ENCODE peak calls at places on chromosomes 11 and 22, in six cellular contexts. I is mesothelial cell of epicardium, X is bronchial epithelial cell, O is WTC11, Q is colonic mucosa, G is Calu3. J is an unnamed sample.

GRCh38 chr22:24474221-24474620 is 20.9 kb upstream of the UPB1 start:
- DNase-seq in Q (no peak), G (peak), I (no peak), O (no peak), X (peak), J (no peak)

GRCh38 chr11:10407055-10407454 is 48.0 kb upstream of the AMPD3 start:
- DNase-seq in G (no peak), X (peak), O (no peak), Q (no peak), I (no peak), J (no peak)

GRCh38 chr22:39185601-39186012 is 33.1 kb upstream of the CBX7 start:
- DNase-seq in I (no peak), X (no peak), G (no peak), Q (no peak), O (no peak), J (no peak)

GRCh38 chr22:42436402-42436801 is 4.2 kb upstream of the NFAM1 start:
- DNase-seq in X (no peak), G (no peak), O (no peak), I (no peak), Q (no peak), J (no peak)

GRCh38 chr22:44037519-44038370 is 13.6 kb downstream of the PARVB start:
- DNase-seq in O (no peak), G (no peak), X (peak), I (no peak), Q (no peak), J (no peak)

GRCh38 chr11:72817966-72818365 is 3.8 kb downstream of the ATG16L2 start:
- DNase-seq in O (no peak), Q (no peak), X (no peak), G (no peak), I (no peak), J (no peak)

GRCh38 chr11:74288161-74288560 is 23.3 kb downstream of the P4HA3 start:
- DNase-seq in Q (no peak), O (no peak), X (peak), G (peak), I (no peak), J (no peak)

GRCh38 chr11:62427630-62428233 is 8.9 kb downstream of the SCGB1A1 start:
- DNase-seq in O (no peak), G (no peak), Q (no peak), X (peak), I (no peak), J (no peak)

GRCh38 chr11:3808846-3809623 is 675 bp downstream of the PGAP2 start:
- DNase-seq in I (no peak), Q (peak), O (peak), X (peak), G (peak), J (no peak)

GRCh38 chr11:1251236-1251770 is 28.4 kb downstream of the MUC5B start:
- DNase-seq in I (no peak), G (no peak), Q (no peak), X (no peak), O (no peak), J (no peak)

GRCh38 chr11:125950178-125950490 is 4.3 kb downstream of the VSIG10L2 start:
- DNase-seq in I (no peak), O (no peak), Q (no peak), X (no peak), G (no peak), J (no peak)

GRCh38 chr11:30313580-30313979 is 9.3 kb upstream of the ARL14EP start:
- DNase-seq in Q (no peak), X (peak), O (no peak), G (no peak), I (no peak), J (no peak)

GRCh38 chr11:123116486-123116885 is 54.5 kb upstream of the HSPA8 start:
- DNase-seq in I (no peak), G (no peak), O (no peak), X (no peak), Q (no peak), J (no peak)

DNA sequence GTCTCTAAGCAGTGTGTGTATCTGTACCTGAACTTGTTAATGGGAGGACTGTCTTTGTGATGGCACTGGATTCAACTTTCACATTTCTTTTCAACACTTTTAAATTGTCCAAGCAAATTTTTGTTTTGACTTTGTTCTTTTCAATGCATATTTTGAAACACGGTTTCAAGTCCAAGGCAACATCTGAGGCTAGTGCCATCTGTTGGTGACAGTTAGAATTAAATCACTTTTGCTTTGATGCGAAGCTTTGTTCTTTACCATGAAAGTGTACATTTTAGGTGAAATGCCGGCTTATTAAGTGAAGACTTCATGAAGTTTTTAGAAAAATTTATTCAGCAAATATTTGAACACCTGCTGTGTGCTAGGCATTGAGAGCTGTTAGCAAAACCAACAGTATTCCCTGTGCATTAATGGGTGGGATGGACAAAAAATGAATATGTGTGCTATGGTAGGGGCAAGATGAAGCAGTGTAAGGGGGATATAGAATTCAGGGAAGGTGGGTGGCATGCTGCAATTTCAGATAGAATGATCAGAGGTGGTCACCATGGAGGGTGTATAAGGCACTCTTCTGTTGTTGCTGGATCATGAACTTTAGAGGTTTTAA is 70.2 kb downstream of the DDX10 start:
- DNase-seq in O (no peak), G (no peak), I (no peak), Q (no peak), X (peak), J (no peak)
- TF ChIP-seq CTCF in O (no peak), G (no peak), I (peak), Q (peak), X (peak), J (peak)

DNA sequence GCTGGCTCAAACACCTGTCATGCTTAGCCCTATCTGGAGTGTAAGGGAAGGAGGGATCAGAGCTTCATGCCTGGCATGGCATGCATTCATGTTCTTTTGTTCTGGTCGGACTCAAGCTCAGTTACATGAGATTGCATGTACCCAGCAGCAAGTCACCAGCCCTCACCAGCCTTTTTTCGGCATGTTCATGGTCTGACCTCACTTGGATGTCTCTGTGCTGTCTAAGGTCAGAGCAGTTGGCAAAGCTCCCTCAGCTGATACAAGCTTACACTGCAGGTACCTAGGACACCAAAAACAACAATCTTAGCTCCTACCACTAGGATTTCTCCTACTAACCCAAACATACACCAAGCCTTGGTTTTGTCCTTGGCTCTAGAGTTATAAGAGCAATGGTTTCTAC is 152.6 kb downstream of the BARX2 start:
- DNase-seq in O (no peak), Q (no peak), X (no peak), G (no peak), I (no peak), J (no peak)
- TF ChIP-seq CTCF in O (no peak), Q (no peak), X (no peak), G (no peak), I (no peak), J (no peak)

DNA sequence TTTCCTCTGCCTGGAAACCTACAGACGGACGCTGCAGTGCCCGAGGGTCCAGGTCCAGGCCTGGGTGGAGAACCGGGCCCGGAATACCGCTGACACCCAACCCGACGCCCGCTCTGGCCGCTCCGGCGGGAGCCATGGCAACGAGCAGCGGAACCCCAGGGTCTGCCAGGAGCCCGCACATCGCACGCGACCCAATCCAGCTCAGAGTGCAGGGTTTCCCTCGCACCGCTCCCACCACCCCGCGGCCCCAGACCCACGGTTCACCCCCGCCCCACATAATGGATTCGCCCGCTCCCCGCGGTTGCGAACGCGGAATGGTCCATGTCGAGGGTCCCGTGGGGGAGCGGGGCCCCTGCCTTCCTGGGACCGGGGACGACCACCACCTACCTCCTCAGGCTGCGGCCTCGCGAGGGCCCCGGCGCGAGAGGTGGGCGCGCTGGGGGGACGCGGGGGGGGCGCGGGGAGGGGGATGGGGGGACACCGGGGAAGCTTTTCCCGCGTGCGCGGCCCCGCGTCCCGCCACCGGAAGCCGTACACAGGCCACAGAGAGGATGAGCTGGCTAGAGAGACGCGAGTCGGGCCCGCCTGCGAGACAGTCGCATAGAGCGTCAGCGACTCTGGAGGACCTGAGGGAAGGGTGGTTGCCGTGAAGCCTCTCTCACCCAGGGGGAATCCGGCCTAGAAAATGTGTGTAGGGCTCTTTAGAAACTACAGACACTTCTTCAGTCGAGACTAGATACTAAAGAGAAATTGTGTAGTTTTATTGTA is at the start of gene SSRP1:
- DNase-seq in O (peak), I (peak), Q (peak), G (peak), X (peak), J (peak)
- TF ChIP-seq CTCF in O (no peak), I (no peak), Q (no peak), G (no peak), X (peak), J (no peak)

GRCh38 chr11:112238041-112238440 is 11.8 kb downstream of the PTS start:
- DNase-seq in O (no peak), Q (no peak), X (no peak), I (no peak), G (no peak), J (no peak)
- TF ChIP-seq CTCF in O (no peak), Q (no peak), X (no peak), I (no peak), G (no peak), J (no peak)

GRCh38 chr11:88886796-88887195 is 179.0 kb downstream of the GRM5 start:
- DNase-seq in X (peak), O (peak), Q (peak), I (no peak), G (peak), J (no peak)
- TF ChIP-seq CTCF in X (peak), O (peak), Q (no peak), I (no peak), G (no peak), J (peak)

DNA sequence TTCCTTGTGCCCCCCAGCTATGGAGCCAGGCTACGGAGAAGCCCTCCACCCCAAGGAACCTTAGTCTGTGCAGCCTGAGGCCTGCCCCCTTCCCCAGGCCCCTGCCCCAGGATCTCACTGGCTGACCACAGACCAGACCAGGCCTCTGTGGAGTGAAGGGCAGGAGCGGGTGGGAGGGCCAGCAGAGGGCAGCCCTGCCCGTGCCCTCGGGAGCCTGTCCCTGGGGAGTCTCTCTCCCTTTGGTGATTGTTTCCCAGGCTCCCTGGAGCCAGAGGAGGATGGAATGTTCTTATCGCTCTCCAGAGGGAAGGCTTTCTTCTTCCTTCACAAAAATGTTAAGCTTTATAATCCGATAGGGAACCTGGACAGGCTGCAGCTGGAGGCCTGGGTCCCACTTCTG is 455.3 kb downstream of the SOX6 start:
- DNase-seq in I (no peak), X (no peak), Q (no peak), G (peak), O (no peak), J (peak)
- TF ChIP-seq CTCF in I (no peak), X (no peak), Q (no peak), G (peak), O (no peak), J (peak)

GRCh38 chr11:41431784-41432183 is 27.7 kb downstream of the LRRC4C start:
- DNase-seq in I (peak), G (no peak), O (peak), Q (no peak), X (no peak), J (no peak)
- TF ChIP-seq CTCF in I (no peak), G (no peak), O (peak), Q (no peak), X (no peak), J (peak)

J was measured in progenitor cell of endocrine pancreas.